ENCODE peak calls at places on chromosomes 13 and 19, in four cellular contexts. R is fibroblast of lung, L is H9, F is thoracic aorta. A is an unnamed sample.

GRCh38 chr13:89066868-89067466 is 1395.8 kb downstream of the SLITRK5 start:
- DNase-seq in R (peak), L (peak), F (no peak), A (no peak)

GRCh38 chr13:51938454-51938853 is 72.8 kb downstream of the ATP7B start:
- DNase-seq in R (no peak), L (no peak), F (no peak), A (no peak)

GRCh38 chr13:95629071-95629470 is 15.4 kb downstream of the DZIP1 start:
- DNase-seq in R (no peak), L (no peak), F (no peak), A (no peak)

GRCh38 chr13:113367771-113368170 is 3.8 kb upstream of the GRTP1 start:
- DNase-seq in R (no peak), L (no peak), F (no peak), A (no peak)

GRCh38 chr19:44356383-44357111 is at the start of gene ZNF112:
- DNase-seq in R (peak), L (peak), F (peak), A (peak)

GRCh38 chr19:36686365-36687213 is 823 bp upstream of the ZNF567 start:
- DNase-seq in R (no peak), L (no peak), F (no peak), A (peak)

GRCh38 chr19:23440791-23441190 is 45.5 kb upstream of the ZNF91 start:
- DNase-seq in R (no peak), L (peak), F (no peak), A (no peak)

GRCh38 chr13:67238277-67238859 is 8.2 kb upstream of the PCDH9 start:
- DNase-seq in R (peak), L (no peak), F (no peak), A (no peak)

GRCh38 chr13:48600374-48601364 is 53.1 kb upstream of the CYSLTR2 start:
- DNase-seq in R (peak), L (no peak), F (no peak), A (no peak)

GRCh38 chr19:55484571-55485438 is at the start of gene NAT14:
- DNase-seq in R (peak), L (peak), F (no peak), A (peak)

GRCh38 chr13:108213946-108214345 is 1.4 kb downstream of the LIG4 start:
- DNase-seq in R (peak), L (no peak), F (no peak), A (no peak)

GRCh38 chr19:54114340-54114826 is 1.1 kb downstream of the TFPT start:
- DNase-seq in R (peak), L (no peak), F (no peak), A (peak)

GRCh38 chr19:42069619-42070293 is at the start of gene GRIK5:
- DNase-seq in R (no peak), L (peak), F (no peak), A (no peak)

GRCh38 chr19:407501-408440 is 1.2 kb downstream of the C2CD4C start:
- DNase-seq in R (no peak), L (peak), F (no peak), A (no peak)

GRCh38 chr13:52925775-52926285 is 77.4 kb upstream of the PCDH8 start:
- DNase-seq in R (no peak), L (no peak), F (no peak), A (no peak)

GRCh38 chr19:4380254-4380727 is 20.1 kb downstream of the SH3GL1 start:
- DNase-seq in R (no peak), L (no peak), F (no peak), A (no peak)

GRCh38 chr13:112974676-112975075 is 5.7 kb downstream of the MCF2L start:
- DNase-seq in R (no peak), L (no peak), F (no peak), A (peak)

GRCh38 chr19:1468274-1469199 is 10.5 kb downstream of the C19orf25 start:
- DNase-seq in R (no peak), L (no peak), F (no peak), A (no peak)

GRCh38 chr19:34847393-34847792 is 74.4 kb upstream of the ZNF599 start:
- DNase-seq in R (no peak), L (no peak), F (no peak), A (no peak)

GRCh38 chr13:113317031-113317430 is 20.0 kb downstream of the LAMP1 start:
- DNase-seq in R (no peak), L (no peak), F (no peak), A (no peak)

GRCh38 chr19:47404334-47405196 is 14.8 kb downstream of the MEIS3 start:
- DNase-seq in R (no peak), L (no peak), F (no peak), A (no peak)

GRCh38 chr19:3222709-3223108 is 1.8 kb upstream of the CELF5 start:
- DNase-seq in R (no peak), L (no peak), F (no peak), A (no peak)

GRCh38 chr19:2475018-2475701 is 767 bp upstream of the GADD45B start:
- DNase-seq in R (peak), L (no peak), F (peak), A (no peak)

GRCh38 chr19:41920878-41921277 is 7.4 kb downstream of the ERFL start:
- DNase-seq in R (no peak), L (no peak), F (no peak), A (no peak)

GRCh38 chr13:91546865-91547264 is 148.4 kb downstream of the GPC5 start:
- DNase-seq in R (no peak), L (no peak), F (no peak), A (no peak)

GRCh38 chr13:98216135-98216565 is 39.1 kb upstream of the RNF113B start:
- DNase-seq in R (peak), L (no peak), F (no peak), A (no peak)

GRCh38 chr13:97434417-97435296 is 688 bp downstream of the RAP2A start:
- DNase-seq in R (peak), L (peak), F (no peak), A (peak)

GRCh38 chr13:51937320-51938290 is 73.6 kb downstream of the ATP7B start:
- DNase-seq in R (no peak), L (no peak), F (no peak), A (no peak)

GRCh38 chr19:17522988-17523872 is 11.8 kb downstream of the PGLS start:
- DNase-seq in R (no peak), L (no peak), F (no peak), A (no peak)

GRCh38 chr19:47497073-47497766 is 13.2 kb upstream of the KPTN start:
- DNase-seq in R (no peak), L (no peak), F (no peak), A (peak)

GRCh38 chr13:113110048-113110851 is 4.7 kb downstream of the F7 start:
- DNase-seq in R (peak), L (no peak), F (no peak), A (no peak)

GRCh38 chr13:39590466-39591036 is 12.4 kb downstream of the LHFPL6 start:
- DNase-seq in R (no peak), L (no peak), F (no peak), A (no peak)

GRCh38 chr13:56886398-56886797 is 254.3 kb upstream of the PRR20A start:
- DNase-seq in R (no peak), L (no peak), F (no peak), A (no peak)

GRCh38 chr19:41307954-41308449 is 2.0 kb upstream of the CCDC97 start:
- DNase-seq in R (no peak), L (no peak), F (no peak), A (no peak)

GRCh38 chr19:17073869-17074627 is 1.2 kb downstream of the HAUS8 start:
- DNase-seq in R (no peak), L (peak), F (no peak), A (no peak)

GRCh38 chr19:2775556-2776430 is 7.3 kb downstream of the SGTA start:
- DNase-seq in R (peak), L (no peak), F (no peak), A (no peak)

GRCh38 chr19:18848860-18849661 is 17.3 kb downstream of the UPF1 start:
- DNase-seq in R (no peak), L (no peak), F (peak), A (peak)

GRCh38 chr13:99421758-99422555 is 79.3 kb upstream of the TM9SF2 start:
- DNase-seq in R (no peak), L (no peak), F (no peak), A (no peak)
- TF ChIP-seq CTCF in R (no peak), L (no peak), F (no peak), A (no peak)

GRCh38 chr19:10736916-10737551 is 19.2 kb downstream of the DNM2 start:
- DNase-seq in R (no peak), L (no peak), F (no peak), A (no peak)
- H3K27ac ChIP-seq in R (no peak), L (no peak), F (peak), A (peak)

GRCh38 chr19:32567486-32567885 is 13.5 kb upstream of the PDCD5 start:
- DNase-seq in R (no peak), L (no peak), F (no peak), A (no peak)

GRCh38 chr19:32566246-32566830 is 14.7 kb upstream of the PDCD5 start:
- DNase-seq in R (no peak), L (no peak), F (no peak), A (no peak)

DNA sequence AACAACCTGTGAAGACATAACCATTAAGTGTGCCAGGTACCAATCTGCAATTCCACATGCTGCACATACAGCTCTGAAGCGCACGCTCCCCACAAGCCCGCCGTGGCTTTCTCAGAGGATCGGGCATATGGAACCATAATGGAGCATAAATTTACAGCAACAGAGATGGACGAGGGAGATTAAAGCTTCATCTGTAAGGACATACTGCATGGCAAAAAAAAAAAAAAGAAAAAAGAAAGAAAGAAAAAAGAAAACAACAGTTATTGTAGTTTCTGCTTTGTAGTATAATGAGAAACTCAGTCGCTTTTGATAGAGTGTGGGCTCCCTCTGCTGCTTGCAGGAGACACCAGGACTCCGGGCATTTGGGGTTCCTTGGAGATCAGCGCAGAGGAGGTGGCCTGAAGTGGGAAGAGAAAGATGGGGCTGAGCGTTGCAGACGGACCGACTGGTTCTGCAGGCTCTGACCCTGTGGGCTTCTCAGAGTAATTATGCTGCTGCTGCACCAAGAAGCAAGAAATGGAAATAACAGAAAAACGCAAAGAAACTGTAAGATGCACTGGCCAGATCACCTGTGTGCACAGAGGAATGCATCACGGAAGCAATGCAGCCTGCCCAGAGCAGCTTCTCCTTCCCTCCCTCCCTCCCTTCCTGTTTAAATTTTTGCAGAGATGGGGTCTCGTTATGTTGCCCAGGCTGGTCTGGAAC is 10.8 kb upstream of the PDCD5 start:
- DNase-seq in R (peak), L (peak), F (no peak), A (peak)
- TF ChIP-seq CTCF in R (peak), L (peak), F (no peak), A (peak)

DNA sequence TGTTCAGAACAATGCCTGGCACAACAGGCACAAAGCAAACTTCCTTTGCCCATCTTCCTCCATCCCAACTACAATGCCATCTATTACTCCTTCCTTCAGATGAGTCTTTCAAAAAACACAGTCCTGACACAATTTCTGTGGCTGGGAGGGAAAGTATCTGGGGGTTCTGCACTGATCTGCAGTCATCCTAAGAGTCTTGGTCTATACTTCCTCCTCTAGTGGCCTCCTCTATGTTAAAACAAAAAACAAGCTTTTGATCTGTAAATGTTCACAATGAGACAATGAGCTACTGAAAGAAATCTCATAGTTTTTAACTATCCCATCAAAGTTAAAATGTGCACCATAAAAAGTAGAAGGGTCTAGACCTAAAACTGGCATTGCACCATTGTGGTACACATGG is 44.7 kb downstream of the USP12 start:
- DNase-seq in R (no peak), L (no peak), F (no peak), A (no peak)
- H3K27ac ChIP-seq in R (no peak), L (no peak), F (no peak), A (no peak)

GRCh38 chr19:50632151-50632835 is 7.4 kb downstream of the SYT3 start:
- DNase-seq in R (no peak), L (no peak), F (no peak), A (no peak)
- TF ChIP-seq CTCF in R (no peak), L (peak), F (no peak), A (no peak)

DNA sequence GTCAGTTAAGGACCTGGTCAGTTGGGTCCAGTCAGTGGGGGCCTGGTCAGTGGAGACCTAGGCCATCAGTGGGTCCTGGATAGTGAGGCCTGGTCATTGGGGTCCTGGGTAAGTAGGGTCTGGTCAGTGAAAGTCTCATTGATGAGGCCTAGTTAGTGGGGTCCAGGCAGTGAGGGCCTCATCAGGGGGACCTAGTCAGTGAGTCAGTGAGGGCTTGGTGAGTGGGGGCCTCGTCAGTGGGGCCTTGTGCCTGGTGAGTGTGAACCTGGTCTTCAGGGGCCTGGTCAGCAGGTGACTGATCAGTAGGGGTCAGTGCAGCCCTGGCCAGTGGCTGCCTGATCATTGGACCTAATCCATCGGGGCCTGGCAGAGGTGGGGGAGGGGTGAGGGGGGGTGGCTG is 42.6 kb upstream of the TPM4 start:
- DNase-seq in R (no peak), L (no peak), F (no peak), A (no peak)
- H3K27ac ChIP-seq in R (no peak), L (no peak), F (no peak), A (no peak)

A was measured in dorsolateral prefrontal cortex.